ENCODE peak calls at places on chromosome 20, in five cellular contexts. B is uterus, V is MM.1S, N is dorsolateral prefrontal cortex, U is coronary artery. S is an unnamed sample.

GRCh38 chr20:44909872-44910689 is at the start of gene PABPC1L:
- DNase-seq in U (peak), B (peak), V (peak), N (no peak), S (peak)

GRCh38 chr20:57619053-57619831 is 984 bp downstream of the ZBP1 start:
- DNase-seq in N (no peak), B (no peak), U (no peak), V (peak), S (peak)

GRCh38 chr20:56200456-56200855 is 48.1 kb upstream of the MC3R start:
- DNase-seq in B (no peak), U (no peak), V (no peak), N (no peak), S (no peak)

GRCh38 chr20:57088436-57088835 is 178.0 kb downstream of the BMP7 start:
- DNase-seq in B (no peak), U (no peak), V (no peak), N (no peak), S (no peak)

GRCh38 chr20:47719625-47720024 is 65.7 kb downstream of the SULF2 start:
- DNase-seq in U (no peak), N (no peak), B (no peak), V (no peak), S (no peak)

GRCh38 chr20:59680148-59680650 is 75.9 kb downstream of the PHACTR3 start:
- DNase-seq in V (no peak), N (no peak), U (peak), B (no peak), S (no peak)

GRCh38 chr20:57323034-57323433 is 6.6 kb upstream of the SPO11 start:
- DNase-seq in N (peak), U (no peak), V (no peak), B (peak), S (no peak)

GRCh38 chr20:31979713-31980426 is 11.9 kb downstream of the XKR7 start:
- DNase-seq in U (no peak), V (no peak), N (no peak), B (no peak), S (no peak)

GRCh38 chr20:54023406-54023805 is 47.0 kb downstream of the BCAS1 start:
- DNase-seq in V (no peak), U (no peak), N (no peak), B (no peak), S (no peak)

GRCh38 chr20:61821698-61822097 is 244.0 kb downstream of the TAF4 start:
- DNase-seq in B (no peak), V (no peak), N (no peak), U (no peak), S (peak)

GRCh38 chr20:55714082-55714481 is 291.2 kb downstream of the CBLN4 start:
- DNase-seq in N (no peak), B (no peak), V (no peak), U (no peak), S (no peak)

GRCh38 chr20:48722737-48723191 is 105.0 kb downstream of the PREX1 start:
- DNase-seq in V (no peak), N (no peak), U (peak), B (no peak), S (no peak)

GRCh38 chr20:61655591-61655990 is 403.5 kb downstream of the CDH4 start:
- DNase-seq in V (no peak), B (no peak), N (no peak), U (no peak), S (no peak)

GRCh38 chr20:46070215-46070910 is 19.4 kb downstream of the NCOA5 start:
- DNase-seq in N (no peak), U (no peak), B (no peak), V (no peak), S (no peak)

GRCh38 chr20:61529354-61529753 is 277.3 kb downstream of the CDH4 start:
- DNase-seq in V (no peak), U (no peak), N (no peak), B (no peak), S (no peak)

GRCh38 chr20:47809561-47809960 is 24.3 kb upstream of the SULF2 start:
- DNase-seq in B (no peak), V (no peak), N (peak), U (no peak), S (peak)

GRCh38 chr20:46695888-46696287 is 6.6 kb upstream of the TP53RK start:
- DNase-seq in V (peak), U (no peak), B (no peak), N (no peak), S (no peak)

GRCh38 chr20:4045741-4046140 is 30.4 kb upstream of the RNF24 start:
- DNase-seq in N (no peak), U (no peak), B (no peak), V (no peak), S (no peak)

GRCh38 chr20:61556116-61556515 is 304.1 kb downstream of the CDH4 start:
- DNase-seq in V (no peak), N (no peak), U (no peak), B (no peak), S (peak)

GRCh38 chr20:36135821-36136220 is 18.7 kb upstream of the EPB41L1 start:
- DNase-seq in U (no peak), N (no peak), V (no peak), B (no peak), S (peak)

GRCh38 chr20:36116813-36117441 is 37.6 kb upstream of the EPB41L1 start:
- DNase-seq in V (no peak), U (no peak), B (no peak), N (no peak), S (no peak)

GRCh38 chr20:44747166-44748004 is 1.7 kb downstream of the KCNK15 start:
- DNase-seq in U (peak), V (peak), B (peak), N (peak), S (peak)

GRCh38 chr20:5714261-5715041 is 35.8 kb upstream of the SHLD1 start:
- DNase-seq in U (no peak), B (peak), V (peak), N (no peak), S (no peak)

GRCh38 chr20:53708129-53708968 is 114.7 kb upstream of the ZNF217 start:
- DNase-seq in V (peak), N (no peak), B (no peak), U (no peak), S (no peak)

GRCh38 chr20:52993091-52993490 is 20.9 kb downstream of the TSHZ2 start:
- DNase-seq in V (no peak), U (no peak), N (no peak), B (no peak), S (no peak)

GRCh38 chr20:49325981-49326380 is 48.1 kb upstream of the ZNFX1 start:
- DNase-seq in N (no peak), V (no peak), B (no peak), U (no peak), S (no peak)

GRCh38 chr20:3628502-3629314 is 34.5 kb downstream of the GFRA4 start:
- DNase-seq in U (no peak), B (no peak), N (no peak), V (no peak), S (no peak)

GRCh38 chr20:21265457-21266190 is 37.5 kb upstream of the XRN2 start:
- DNase-seq in V (no peak), B (no peak), N (no peak), U (no peak), S (no peak)

GRCh38 chr20:18504479-18505060 is 3.2 kb upstream of the SEC23B start:
- DNase-seq in B (peak), V (no peak), U (no peak), N (peak), S (peak)

GRCh38 chr20:31849306-31849930 is 4.0 kb upstream of the FOXS1 start:
- DNase-seq in U (no peak), N (no peak), B (no peak), V (no peak), S (peak)

GRCh38 chr20:2656471-2657117 is 4.2 kb downstream of the NOP56 start:
- DNase-seq in N (no peak), V (no peak), B (no peak), U (no peak), S (no peak)

GRCh38 chr20:3970016-3970415 is 45.3 kb downstream of the RNF24 start:
- DNase-seq in U (no peak), V (no peak), N (no peak), B (no peak), S (no peak)

GRCh38 chr20:56995635-56996075 is 270.8 kb downstream of the BMP7 start:
- DNase-seq in N (no peak), U (no peak), B (no peak), V (peak), S (no peak)

GRCh38 chr20:44866703-44867335 is 18.7 kb upstream of the YWHAB start:
- DNase-seq in N (no peak), U (no peak), B (no peak), V (no peak), S (no peak)

GRCh38 chr20:1537731-1538058 is 19.8 kb downstream of the SIRPD start:
- DNase-seq in N (no peak), B (peak), U (no peak), V (no peak), S (no peak)

GRCh38 chr20:48722002-48722731 is 105.6 kb downstream of the PREX1 start:
- DNase-seq in U (peak), N (no peak), B (no peak), V (no peak), S (no peak)

GRCh38 chr20:38806855-38807655 is 1.6 kb downstream of the PPP1R16B start:
- DNase-seq in V (peak), U (no peak), N (peak), B (no peak), S (no peak)
- TF ChIP-seq CTCF in V (no peak), U (no peak), N (no peak), B (no peak), S (peak)

GRCh38 chr20:13809855-13810254 is 25.0 kb downstream of the NDUFAF5 start:
- DNase-seq in B (no peak), U (no peak), N (no peak), V (no peak), S (no peak)

GRCh38 chr20:13813910-13814309 is 29.1 kb downstream of the NDUFAF5 start:
- DNase-seq in V (no peak), N (no peak), B (no peak), U (no peak), S (no peak)

GRCh38 chr20:13810446-13810845 is 25.6 kb downstream of the NDUFAF5 start:
- DNase-seq in N (no peak), V (no peak), B (no peak), U (no peak), S (no peak)

GRCh38 chr20:13814672-13815071 is 29.8 kb downstream of the NDUFAF5 start:
- DNase-seq in U (no peak), N (no peak), V (no peak), B (no peak), S (no peak)

GRCh38 chr20:13809373-13809772 is 24.5 kb downstream of the NDUFAF5 start:
- DNase-seq in V (no peak), U (no peak), B (no peak), N (no peak), S (no peak)
- H3K4me3 ChIP-seq in V (no peak), U (no peak), B (no peak), N (no peak), S (no peak)

GRCh38 chr20:40706977-40707582 is 18.0 kb upstream of the MAFB start:
- DNase-seq in V (no peak), U (peak), B (no peak), N (no peak), S (no peak)
- TF ChIP-seq CTCF in V (peak), U (no peak), B (no peak), N (no peak), S (peak)

GRCh38 chr20:43665466-43666176 is 1.3 kb upstream of the MYBL2 start:
- DNase-seq in N (no peak), V (no peak), U (no peak), B (no peak), S (no peak)

GRCh38 chr20:43666376-43667328 is at the start of gene MYBL2:
- DNase-seq in V (peak), N (no peak), U (no peak), B (no peak), S (peak)

GRCh38 chr20:43670423-43670822 is 3.5 kb downstream of the MYBL2 start:
- DNase-seq in N (no peak), V (no peak), U (no peak), B (no peak), S (no peak)

GRCh38 chr20:43669332-43669731 is 2.4 kb downstream of the MYBL2 start:
- DNase-seq in B (no peak), N (no peak), V (no peak), U (no peak), S (no peak)

GRCh38 chr20:43667341-43668132 is 623 bp downstream of the MYBL2 start:
- DNase-seq in V (peak), N (no peak), U (no peak), B (no peak), S (no peak)
- H3K4me3 ChIP-seq in V (peak), N (peak), U (peak), B (no peak), S (no peak)

GRCh38 chr20:25057234-25058050 is 497 bp downstream of the ACSS1 start:
- DNase-seq in V (peak), B (peak), U (peak), N (peak), S (peak)
- TF ChIP-seq CTCF in V (no peak), B (no peak), U (no peak), N (peak), S (no peak)

GRCh38 chr20:50379991-50380696 is 130.0 kb upstream of the PTPN1 start:
- DNase-seq in B (no peak), N (no peak), U (no peak), V (no peak), S (peak)

GRCh38 chr20:50376888-50377459 is 133.2 kb upstream of the PTPN1 start:
- DNase-seq in B (no peak), U (no peak), V (peak), N (no peak), S (peak)

GRCh38 chr20:50379049-50379990 is 130.9 kb upstream of the PTPN1 start:
- DNase-seq in V (no peak), U (peak), N (no peak), B (peak), S (peak)

GRCh38 chr20:50376179-50376887 is 133.8 kb upstream of the PTPN1 start:
- DNase-seq in V (no peak), B (no peak), N (no peak), U (no peak), S (peak)

GRCh38 chr20:50378170-50379000 is 131.8 kb upstream of the PTPN1 start:
- DNase-seq in U (no peak), B (no peak), N (no peak), V (no peak), S (peak)
- H3K4me3 ChIP-seq in U (peak), B (no peak), N (no peak), V (no peak), S (no peak)

DNA sequence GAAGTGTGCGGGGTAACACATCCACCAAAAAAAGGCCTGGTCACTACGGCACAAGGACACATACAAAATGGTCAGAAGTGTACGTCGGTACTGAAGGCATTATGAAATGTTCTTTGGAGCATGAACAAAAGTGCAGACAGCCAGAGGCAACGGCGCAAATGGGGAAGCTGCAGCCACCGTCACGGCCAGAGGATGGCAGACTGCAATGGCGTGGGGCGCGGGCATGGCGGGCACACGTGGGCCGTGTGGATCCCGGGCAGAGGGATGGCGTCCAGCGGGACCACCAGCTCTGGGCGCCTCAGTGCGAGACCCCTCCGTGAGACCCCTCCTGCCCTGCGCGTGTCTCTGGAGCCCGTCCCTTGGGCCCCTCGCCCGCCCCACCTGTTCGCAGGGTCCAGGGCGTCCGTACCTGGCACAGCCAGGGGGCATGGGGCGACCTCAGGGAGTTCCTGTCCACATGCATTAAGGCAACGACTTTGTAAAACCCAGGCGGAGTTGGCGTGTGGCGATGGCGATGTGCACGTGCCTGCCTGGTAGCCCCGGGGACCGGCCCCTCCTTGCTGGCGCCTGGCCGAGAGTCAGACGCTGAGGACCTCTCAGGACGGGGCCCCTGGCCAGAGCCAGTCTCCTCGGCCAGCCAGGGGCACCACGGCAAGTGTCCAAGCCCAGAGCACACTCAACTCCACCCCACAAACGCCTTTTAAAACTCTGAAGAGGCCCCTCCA is 39.5 kb upstream of the CHRNA4 start:
- DNase-seq in N (no peak), V (no peak), B (no peak), U (no peak), S (no peak)
- TF ChIP-seq CTCF in N (no peak), V (no peak), B (no peak), U (no peak), S (no peak)

GRCh38 chr20:19658137-19658536 is 99.9 kb upstream of the RIN2 start:
- DNase-seq in U (no peak), V (peak), B (no peak), N (no peak), S (no peak)
- H3K4me3 ChIP-seq in U (no peak), V (peak), B (no peak), N (no peak), S (no peak)

GRCh38 chr20:23027721-23028120 is 7.4 kb upstream of the SSTR4 start:
- DNase-seq in B (no peak), V (no peak), U (peak), N (no peak), S (no peak)
- TF ChIP-seq CTCF in B (no peak), V (no peak), U (no peak), N (no peak), S (no peak)

DNA sequence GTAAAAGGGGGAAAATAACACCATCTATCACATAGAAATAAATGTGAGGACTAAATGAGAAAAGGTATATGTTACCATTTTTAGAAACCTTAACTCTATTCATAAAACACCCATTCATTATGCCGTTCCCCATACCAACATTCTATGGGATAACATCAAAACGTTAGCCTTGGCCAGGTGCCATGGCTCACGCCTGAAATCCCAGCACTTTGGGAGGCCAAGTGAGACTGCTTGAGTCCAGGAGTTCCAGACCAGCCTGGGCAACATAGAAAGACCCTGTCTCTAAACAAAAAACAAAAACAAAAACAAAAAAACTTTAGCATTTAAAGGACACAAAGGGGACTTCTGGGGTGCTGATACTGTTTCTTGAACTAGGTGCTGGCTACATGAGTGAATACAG is 1.3 kb downstream of the PIGU start:
- DNase-seq in N (no peak), U (no peak), B (no peak), V (no peak), S (no peak)
- H3K4me3 ChIP-seq in N (peak), U (no peak), B (no peak), V (no peak), S (no peak)